ENCODE peak calls at places on chromosomes 2 and 18, in four cellular contexts. C, T, W and U are unnamed samples.

GRCh38 chr2:20080839-20081348 is 29.5 kb upstream of the LAPTM4A start:
- DNase-seq in C (no peak), T (no peak), W (no peak), U (no peak)

GRCh38 chr2:68837164-68837860 is 33.9 kb downstream of the BMP10 start:
- DNase-seq in C (peak; percentile 61), T (peak; percentile 66), W (peak; percentile 72), U (peak; percentile 55)

GRCh38 chr18:62486290-62486964 is 36.4 kb upstream of the ZCCHC2 start:
- DNase-seq in C (no peak), T (peak; percentile 10), W (peak; percentile 10), U (peak; percentile 30)

GRCh38 chr2:239311132-239312040 is 89.4 kb downstream of the HDAC4 start:
- DNase-seq in C (peak; percentile 74), T (no peak), W (no peak), U (peak; percentile 77)

GRCh38 chr2:213995400-213996105 is 415.3 kb upstream of the VWC2L start:
- DNase-seq in C (peak; percentile 13), T (peak; percentile 42), W (peak; percentile 79), U (peak; percentile 81)

GRCh38 chr18:66280470-66280869 is 323.4 kb downstream of the CDH19 start:
- DNase-seq in C (no peak), T (no peak), W (no peak), U (no peak)

GRCh38 chr2:223580951-223581350 is 21.2 kb downstream of the SCG2 start:
- DNase-seq in C (peak; percentile 82), T (peak; percentile 26), W (peak; percentile 68), U (peak; percentile 80)

GRCh38 chr2:218272531-218273212 is 2.4 kb downstream of the PNKD start:
- DNase-seq in C (peak; percentile 97), T (peak; percentile 87), W (peak; percentile 96), U (peak; percentile 84)

GRCh38 chr2:88060907-88061275 is 5.3 kb upstream of the KRCC1 start:
- DNase-seq in C (no peak), T (no peak), W (no peak), U (no peak)

GRCh38 chr2:219482674-219483405 is 15.9 kb upstream of the GMPPA start:
- DNase-seq in C (no peak), T (no peak), W (no peak), U (no peak)

GRCh38 chr2:80014637-80015036 is 289.9 kb downstream of the LRRTM1 start:
- DNase-seq in C (no peak), T (no peak), W (no peak), U (peak; percentile 27)

GRCh38 chr2:69547984-69548715 is 95.4 kb downstream of the AAK1 start:
- DNase-seq in C (peak; percentile 43), T (no peak), W (peak; percentile 34), U (peak; percentile 25)

GRCh38 chr18:70037453-70038061 is 89.9 kb upstream of the CD226 start:
- DNase-seq in C (no peak), T (no peak), W (no peak), U (no peak)